ENCODE peak calls at places on chromosomes 13 and 19, in nine cellular contexts. One of them, this sample, is unnamed.

GRCh38 chr19:49533551-49534488 is 6.0 kb downstream of the RCN3 start:
- DNase-seq in kidney glomerular epithelial cell: peak; percentile 27
- DNase-seq in stimulated activated CD4-positive, alpha-beta T cell treated with anti-CD3 and anti-CD28 coated beads, Interleukin-2, amount 100 ng/mL, for 4 hours: peak; percentile 78
- DNase-seq in HT-29: no peak
- DNase-seq in germinal center: peak; percentile 78
- DNase-seq in T1000: peak; percentile 58
- DNase-seq in NCI-H345: peak; percentile 59
- DNase-seq in anterior cingulate cortex: peak; percentile 18
- DNase-seq in NCI-H2171 treated with DMSO at 0.1 percent for 48 hours: peak; percentile 62
- DNase-seq in this sample: peak; percentile 70

GRCh38 chr19:39275578-39275977 is 7.4 kb downstream of the IFNL2 start:
- DNase-seq in kidney glomerular epithelial cell: no peak
- DNase-seq in stimulated activated CD4-positive, alpha-beta T cell treated with anti-CD3 and anti-CD28 coated beads, Interleukin-2, amount 100 ng/mL, for 4 hours: no peak
- DNase-seq in HT-29: no peak
- DNase-seq in germinal center: no peak
- DNase-seq in T1000: no peak
- DNase-seq in NCI-H345: no peak
- DNase-seq in anterior cingulate cortex: no peak
- DNase-seq in NCI-H2171 treated with DMSO at 0.1 percent for 48 hours: no peak
- DNase-seq in this sample: no peak

GRCh38 chr19:34256835-34257558 is 2.6 kb downstream of the GARRE1 start:
- DNase-seq in kidney glomerular epithelial cell: no peak
- DNase-seq in stimulated activated CD4-positive, alpha-beta T cell treated with anti-CD3 and anti-CD28 coated beads, Interleukin-2, amount 100 ng/mL, for 4 hours: no peak
- DNase-seq in HT-29: no peak
- DNase-seq in germinal center: no peak
- DNase-seq in T1000: no peak
- DNase-seq in NCI-H345: no peak
- DNase-seq in anterior cingulate cortex: no peak
- DNase-seq in NCI-H2171 treated with DMSO at 0.1 percent for 48 hours: no peak
- DNase-seq in this sample: no peak

GRCh38 chr19:13611596-13611995 is 105.3 kb upstream of the CACNA1A start:
- DNase-seq in kidney glomerular epithelial cell: no peak
- DNase-seq in stimulated activated CD4-positive, alpha-beta T cell treated with anti-CD3 and anti-CD28 coated beads, Interleukin-2, amount 100 ng/mL, for 4 hours: no peak
- DNase-seq in HT-29: no peak
- DNase-seq in germinal center: no peak
- DNase-seq in T1000: no peak
- DNase-seq in NCI-H345: no peak
- DNase-seq in anterior cingulate cortex: no peak
- DNase-seq in NCI-H2171 treated with DMSO at 0.1 percent for 48 hours: peak; percentile 7
- DNase-seq in this sample: no peak

GRCh38 chr19:13024958-13025653 is 29.8 kb downstream of the NFIX start:
- DNase-seq in kidney glomerular epithelial cell: no peak
- DNase-seq in stimulated activated CD4-positive, alpha-beta T cell treated with anti-CD3 and anti-CD28 coated beads, Interleukin-2, amount 100 ng/mL, for 4 hours: no peak
- DNase-seq in HT-29: peak; percentile 43
- DNase-seq in germinal center: no peak
- DNase-seq in T1000: no peak
- DNase-seq in NCI-H345: no peak
- DNase-seq in anterior cingulate cortex: no peak
- DNase-seq in NCI-H2171 treated with DMSO at 0.1 percent for 48 hours: no peak
- DNase-seq in this sample: no peak

GRCh38 chr13:113786262-113786841 is 27.3 kb downstream of the TMEM255B start:
- DNase-seq in kidney glomerular epithelial cell: no peak
- DNase-seq in stimulated activated CD4-positive, alpha-beta T cell treated with anti-CD3 and anti-CD28 coated beads, Interleukin-2, amount 100 ng/mL, for 4 hours: no peak
- DNase-seq in HT-29: no peak
- DNase-seq in germinal center: no peak
- DNase-seq in T1000: peak; percentile 42
- DNase-seq in NCI-H345: no peak
- DNase-seq in anterior cingulate cortex: no peak
- DNase-seq in NCI-H2171 treated with DMSO at 0.1 percent for 48 hours: no peak
- DNase-seq in this sample: no peak

GRCh38 chr13:31885994-31886393 is 145.6 kb upstream of the FRY start:
- DNase-seq in kidney glomerular epithelial cell: no peak
- DNase-seq in stimulated activated CD4-positive, alpha-beta T cell treated with anti-CD3 and anti-CD28 coated beads, Interleukin-2, amount 100 ng/mL, for 4 hours: no peak
- DNase-seq in HT-29: no peak
- DNase-seq in germinal center: no peak
- DNase-seq in T1000: no peak
- DNase-seq in NCI-H345: no peak
- DNase-seq in anterior cingulate cortex: no peak
- DNase-seq in NCI-H2171 treated with DMSO at 0.1 percent for 48 hours: peak; percentile 4
- DNase-seq in this sample: no peak

GRCh38 chr13:20525601-20526544 is at the start of gene CRYL1:
- DNase-seq in kidney glomerular epithelial cell: peak; percentile 36
- DNase-seq in stimulated activated CD4-positive, alpha-beta T cell treated with anti-CD3 and anti-CD28 coated beads, Interleukin-2, amount 100 ng/mL, for 4 hours: peak; percentile 59
- DNase-seq in HT-29: peak; percentile 85
- DNase-seq in germinal center: peak; percentile 76
- DNase-seq in T1000: peak; percentile 53
- DNase-seq in NCI-H345: peak; percentile 61
- DNase-seq in anterior cingulate cortex: peak; percentile 66
- DNase-seq in NCI-H2171 treated with DMSO at 0.1 percent for 48 hours: peak; percentile 8
- DNase-seq in this sample: peak; percentile 47

GRCh38 chr13:108214511-108215383 is 589 bp downstream of the LIG4 start:
- DNase-seq in kidney glomerular epithelial cell: no peak
- DNase-seq in stimulated activated CD4-positive, alpha-beta T cell treated with anti-CD3 and anti-CD28 coated beads, Interleukin-2, amount 100 ng/mL, for 4 hours: no peak
- DNase-seq in HT-29: no peak
- DNase-seq in germinal center: no peak
- DNase-seq in T1000: no peak
- DNase-seq in NCI-H345: peak; percentile 64
- DNase-seq in anterior cingulate cortex: no peak
- DNase-seq in NCI-H2171 treated with DMSO at 0.1 percent for 48 hours: peak; percentile 9
- DNase-seq in this sample: no peak